ENCODE peak calls at places on chromosomes 5 and 9, in eight cellular contexts. One of them, this sample, is unnamed.

GRCh38 chr5:157603333-157604190 is 28.0 kb upstream of the ADAM19 start:
- DNase-seq in fibroblast of pulmonary artery: peak
- DNase-seq in CD8-positive, alpha-beta T cell: peak
- DNase-seq in amniotic stem cell: peak
- DNase-seq in activated CD4-positive, alpha-beta T cell treated with anti-CD3 and anti-CD28 coated beads, Interleukin-2, amount 10 ng/mL, durations not matched to agents 7 days and 5 days: peak
- DNase-seq in Caco-2: no peak
- DNase-seq in NCI-H1092: no peak
- DNase-seq in fibroblast of mammary gland: peak
- DNase-seq in this sample: no peak

GRCh38 chr9:2809692-2810423 is 34.0 kb downstream of the PUM3 start:
- DNase-seq in amniotic stem cell: peak
- DNase-seq in fibroblast of mammary gland: peak
- DNase-seq in NCI-H1092: no peak
- DNase-seq in fibroblast of pulmonary artery: peak
- DNase-seq in activated CD4-positive, alpha-beta T cell treated with anti-CD3 and anti-CD28 coated beads, Interleukin-2, amount 10 ng/mL, durations not matched to agents 7 days and 5 days: no peak
- DNase-seq in CD8-positive, alpha-beta T cell: no peak
- DNase-seq in Caco-2: peak
- DNase-seq in this sample: no peak

GRCh38 chr9:113798062-113799030 is 77.8 kb upstream of the ZNF618 start:
- DNase-seq in NCI-H1092: no peak
- DNase-seq in Caco-2: no peak
- DNase-seq in CD8-positive, alpha-beta T cell: no peak
- DNase-seq in fibroblast of mammary gland: peak
- DNase-seq in amniotic stem cell: no peak
- DNase-seq in activated CD4-positive, alpha-beta T cell treated with anti-CD3 and anti-CD28 coated beads, Interleukin-2, amount 10 ng/mL, durations not matched to agents 7 days and 5 days: no peak
- DNase-seq in fibroblast of pulmonary artery: no peak
- DNase-seq in this sample: no peak

GRCh38 chr5:98771389-98772109 is 1.9 kb upstream of the RGMB start:
- DNase-seq in amniotic stem cell: peak
- DNase-seq in CD8-positive, alpha-beta T cell: no peak
- DNase-seq in activated CD4-positive, alpha-beta T cell treated with anti-CD3 and anti-CD28 coated beads, Interleukin-2, amount 10 ng/mL, durations not matched to agents 7 days and 5 days: peak
- DNase-seq in Caco-2: peak
- DNase-seq in fibroblast of pulmonary artery: peak
- DNase-seq in fibroblast of mammary gland: peak
- DNase-seq in NCI-H1092: peak
- DNase-seq in this sample: peak

GRCh38 chr5:13540154-13540815 is 404.2 kb downstream of the DNAH5 start:
- DNase-seq in amniotic stem cell: no peak
- DNase-seq in NCI-H1092: no peak
- DNase-seq in fibroblast of pulmonary artery: no peak
- DNase-seq in activated CD4-positive, alpha-beta T cell treated with anti-CD3 and anti-CD28 coated beads, Interleukin-2, amount 10 ng/mL, durations not matched to agents 7 days and 5 days: no peak
- DNase-seq in CD8-positive, alpha-beta T cell: no peak
- DNase-seq in fibroblast of mammary gland: no peak
- DNase-seq in Caco-2: no peak
- DNase-seq in this sample: no peak

GRCh38 chr9:76333964-76334363 is 60.3 kb downstream of the RFK start:
- DNase-seq in fibroblast of pulmonary artery: no peak
- DNase-seq in activated CD4-positive, alpha-beta T cell treated with anti-CD3 and anti-CD28 coated beads, Interleukin-2, amount 10 ng/mL, durations not matched to agents 7 days and 5 days: no peak
- DNase-seq in NCI-H1092: no peak
- DNase-seq in Caco-2: no peak
- DNase-seq in CD8-positive, alpha-beta T cell: no peak
- DNase-seq in amniotic stem cell: no peak
- DNase-seq in fibroblast of mammary gland: no peak
- DNase-seq in this sample: no peak

GRCh38 chr9:73118297-73118696 is 33.4 kb upstream of the ANXA1 start:
- DNase-seq in Caco-2: no peak
- DNase-seq in CD8-positive, alpha-beta T cell: no peak
- DNase-seq in amniotic stem cell: no peak
- DNase-seq in fibroblast of mammary gland: peak
- DNase-seq in fibroblast of pulmonary artery: no peak
- DNase-seq in activated CD4-positive, alpha-beta T cell treated with anti-CD3 and anti-CD28 coated beads, Interleukin-2, amount 10 ng/mL, durations not matched to agents 7 days and 5 days: no peak
- DNase-seq in NCI-H1092: no peak
- DNase-seq in this sample: no peak

GRCh38 chr9:22683393-22684075 is 236.9 kb downstream of the DMRTA1 start:
- DNase-seq in amniotic stem cell: peak
- DNase-seq in fibroblast of mammary gland: peak
- DNase-seq in NCI-H1092: no peak
- DNase-seq in CD8-positive, alpha-beta T cell: no peak
- DNase-seq in fibroblast of pulmonary artery: no peak
- DNase-seq in activated CD4-positive, alpha-beta T cell treated with anti-CD3 and anti-CD28 coated beads, Interleukin-2, amount 10 ng/mL, durations not matched to agents 7 days and 5 days: no peak
- DNase-seq in Caco-2: no peak
- DNase-seq in this sample: no peak

GRCh38 chr5:38538161-38538560 is 18.3 kb downstream of the LIFR start:
- DNase-seq in fibroblast of pulmonary artery: no peak
- DNase-seq in activated CD4-positive, alpha-beta T cell treated with anti-CD3 and anti-CD28 coated beads, Interleukin-2, amount 10 ng/mL, durations not matched to agents 7 days and 5 days: no peak
- DNase-seq in fibroblast of mammary gland: no peak
- DNase-seq in Caco-2: no peak
- DNase-seq in amniotic stem cell: no peak
- DNase-seq in CD8-positive, alpha-beta T cell: no peak
- DNase-seq in NCI-H1092: no peak
- DNase-seq in this sample: no peak

GRCh38 chr5:55063899-55064298 is 38.5 kb upstream of the GZMA start:
- DNase-seq in fibroblast of pulmonary artery: peak
- DNase-seq in fibroblast of mammary gland: no peak
- DNase-seq in activated CD4-positive, alpha-beta T cell treated with anti-CD3 and anti-CD28 coated beads, Interleukin-2, amount 10 ng/mL, durations not matched to agents 7 days and 5 days: no peak
- DNase-seq in NCI-H1092: no peak
- DNase-seq in Caco-2: no peak
- DNase-seq in CD8-positive, alpha-beta T cell: no peak
- DNase-seq in amniotic stem cell: peak
- DNase-seq in this sample: no peak

GRCh38 chr5:73370076-73370475 is 78.5 kb downstream of the FOXD1 start:
- DNase-seq in amniotic stem cell: no peak
- DNase-seq in Caco-2: no peak
- DNase-seq in activated CD4-positive, alpha-beta T cell treated with anti-CD3 and anti-CD28 coated beads, Interleukin-2, amount 10 ng/mL, durations not matched to agents 7 days and 5 days: no peak
- DNase-seq in fibroblast of mammary gland: no peak
- DNase-seq in CD8-positive, alpha-beta T cell: no peak
- DNase-seq in NCI-H1092: no peak
- DNase-seq in fibroblast of pulmonary artery: no peak
- DNase-seq in this sample: no peak

GRCh38 chr5:27742805-27743204 is 704.4 kb upstream of the CDH9 start:
- DNase-seq in Caco-2: no peak
- DNase-seq in CD8-positive, alpha-beta T cell: no peak
- DNase-seq in amniotic stem cell: no peak
- DNase-seq in fibroblast of pulmonary artery: no peak
- DNase-seq in NCI-H1092: no peak
- DNase-seq in activated CD4-positive, alpha-beta T cell treated with anti-CD3 and anti-CD28 coated beads, Interleukin-2, amount 10 ng/mL, durations not matched to agents 7 days and 5 days: no peak
- DNase-seq in fibroblast of mammary gland: no peak
- DNase-seq in this sample: no peak

GRCh38 chr9:93111371-93112115 is 15.5 kb downstream of the CARD19 start:
- DNase-seq in fibroblast of pulmonary artery: no peak
- DNase-seq in fibroblast of mammary gland: no peak
- DNase-seq in Caco-2: no peak
- DNase-seq in amniotic stem cell: no peak
- DNase-seq in NCI-H1092: no peak
- DNase-seq in CD8-positive, alpha-beta T cell: no peak
- DNase-seq in activated CD4-positive, alpha-beta T cell treated with anti-CD3 and anti-CD28 coated beads, Interleukin-2, amount 10 ng/mL, durations not matched to agents 7 days and 5 days: no peak
- DNase-seq in this sample: no peak

GRCh38 chr5:134490255-134490924 is 35.1 kb upstream of the JADE2 start:
- DNase-seq in CD8-positive, alpha-beta T cell: no peak
- DNase-seq in fibroblast of pulmonary artery: no peak
- DNase-seq in Caco-2: no peak
- DNase-seq in amniotic stem cell: no peak
- DNase-seq in fibroblast of mammary gland: no peak
- DNase-seq in activated CD4-positive, alpha-beta T cell treated with anti-CD3 and anti-CD28 coated beads, Interleukin-2, amount 10 ng/mL, durations not matched to agents 7 days and 5 days: no peak
- DNase-seq in NCI-H1092: no peak
- DNase-seq in this sample: no peak

GRCh38 chr9:35962126-35962906 is 4.4 kb upstream of the OR2S2 start:
- DNase-seq in amniotic stem cell: peak
- DNase-seq in activated CD4-positive, alpha-beta T cell treated with anti-CD3 and anti-CD28 coated beads, Interleukin-2, amount 10 ng/mL, durations not matched to agents 7 days and 5 days: no peak
- DNase-seq in NCI-H1092: no peak
- DNase-seq in fibroblast of mammary gland: peak
- DNase-seq in fibroblast of pulmonary artery: peak
- DNase-seq in Caco-2: no peak
- DNase-seq in CD8-positive, alpha-beta T cell: no peak
- DNase-seq in this sample: no peak

GRCh38 chr9:135885100-135885853 is 22.1 kb downstream of the CAMSAP1 start:
- DNase-seq in activated CD4-positive, alpha-beta T cell treated with anti-CD3 and anti-CD28 coated beads, Interleukin-2, amount 10 ng/mL, durations not matched to agents 7 days and 5 days: no peak
- DNase-seq in CD8-positive, alpha-beta T cell: no peak
- DNase-seq in fibroblast of mammary gland: peak
- DNase-seq in Caco-2: no peak
- DNase-seq in amniotic stem cell: no peak
- DNase-seq in fibroblast of pulmonary artery: peak
- DNase-seq in NCI-H1092: no peak
- DNase-seq in this sample: no peak